ENCODE peak calls at places on chromosomes 3 and 15, in eight cellular contexts. I, Y, U, D, P, Z, O and H are unnamed samples.

GRCh38 chr3:104526901-104527401 is 839.8 kb upstream of the ALCAM start:
- DNase-seq in I (no peak), Y (no peak), U (no peak), D (no peak), P (no peak), Z (no peak), O (no peak), H (no peak)

GRCh38 chr3:151008699-151009098 is 36.2 kb upstream of the CLRN1 start:
- DNase-seq in I (no peak), Y (no peak), U (peak), D (no peak), P (no peak), Z (no peak), O (no peak), H (no peak)

GRCh38 chr15:45386420-45386819 is 8.1 kb upstream of the GATM start:
- DNase-seq in I (no peak), Y (no peak), U (no peak), D (no peak), P (no peak), Z (no peak), O (no peak), H (peak)

GRCh38 chr15:50227076-50227475 is 38.5 kb downstream of the HDC start:
- DNase-seq in I (no peak), Y (no peak), U (no peak), D (no peak), P (no peak), Z (no peak), O (no peak), H (no peak)

GRCh38 chr3:60609446-60609845 is 641.8 kb downstream of the FHIT start:
- DNase-seq in I (no peak), Y (no peak), U (no peak), D (no peak), P (no peak), Z (no peak), O (no peak), H (no peak)

GRCh38 chr3:23865595-23866396 is 51.0 kb downstream of the NKIRAS1 start:
- DNase-seq in I (no peak), Y (peak), U (peak), D (peak), P (no peak), Z (no peak), O (no peak), H (no peak)

GRCh38 chr3:47123857-47124256 is 40.1 kb downstream of the SETD2 start:
- DNase-seq in I (no peak), Y (no peak), U (no peak), D (no peak), P (no peak), Z (no peak), O (no peak), H (no peak)

GRCh38 chr15:64870350-64870749 is 28.6 kb downstream of the PLEKHO2 start:
- DNase-seq in I (no peak), Y (no peak), U (peak), D (no peak), P (no peak), Z (no peak), O (no peak), H (no peak)

GRCh38 chr15:88419830-88420229 is 47.4 kb downstream of the MRPL46 start:
- DNase-seq in I (no peak), Y (no peak), U (no peak), D (no peak), P (no peak), Z (no peak), O (no peak), H (no peak)

GRCh38 chr15:82895983-82896382 is 56.5 kb downstream of the HOMER2 start:
- DNase-seq in I (no peak), Y (no peak), U (no peak), D (no peak), P (no peak), Z (no peak), O (no peak), H (no peak)

GRCh38 chr3:39137991-39138803 is 15.2 kb downstream of the CSRNP1 start:
- DNase-seq in I (no peak), Y (no peak), U (no peak), D (no peak), P (no peak), Z (no peak), O (no peak), H (no peak)

GRCh38 chr3:59563072-59563605 is 513.3 kb upstream of the CFAP20DC start:
- DNase-seq in I (no peak), Y (no peak), U (no peak), D (no peak), P (no peak), Z (no peak), O (no peak), H (no peak)

GRCh38 chr3:25033407-25034029 is 394.5 kb upstream of the RARB start:
- DNase-seq in I (no peak), Y (peak), U (peak), D (peak), P (peak), Z (peak), O (peak), H (no peak)

GRCh38 chr3:128488636-128488994 is 4.4 kb downstream of the GATA2 start:
- DNase-seq in I (no peak), Y (no peak), U (no peak), D (no peak), P (no peak), Z (no peak), O (no peak), H (no peak)

GRCh38 chr3:128486692-128487537 is 6.1 kb downstream of the GATA2 start:
- DNase-seq in I (no peak), Y (no peak), U (peak), D (no peak), P (no peak), Z (no peak), O (no peak), H (no peak)

GRCh38 chr3:128488995-128489859 is 3.8 kb downstream of the GATA2 start:
- DNase-seq in I (no peak), Y (no peak), U (peak), D (no peak), P (no peak), Z (no peak), O (no peak), H (peak)

GRCh38 chr3:128487538-128487812 is 5.5 kb downstream of the GATA2 start:
- DNase-seq in I (no peak), Y (no peak), U (no peak), D (no peak), P (no peak), Z (no peak), O (no peak), H (no peak)

GRCh38 chr3:128487813-128488635 is 5.0 kb downstream of the GATA2 start:
- DNase-seq in I (peak), Y (peak), U (peak), D (peak), P (peak), Z (no peak), O (peak), H (peak)
- TF ChIP-seq POLR2AphosphoS5 in I (peak), Y (peak), U (peak), D (no peak), P (peak), Z (peak), O (peak), H (peak)

GRCh38 chr3:10206166-10206511 is 41.4 kb downstream of the IRAK2 start:
- DNase-seq in I (no peak), Y (no peak), U (no peak), D (no peak), P (no peak), Z (no peak), O (no peak), H (no peak)

GRCh38 chr3:10204921-10205320 is 40.2 kb downstream of the IRAK2 start:
- DNase-seq in I (no peak), Y (no peak), U (no peak), D (no peak), P (no peak), Z (no peak), O (no peak), H (no peak)

DNA sequence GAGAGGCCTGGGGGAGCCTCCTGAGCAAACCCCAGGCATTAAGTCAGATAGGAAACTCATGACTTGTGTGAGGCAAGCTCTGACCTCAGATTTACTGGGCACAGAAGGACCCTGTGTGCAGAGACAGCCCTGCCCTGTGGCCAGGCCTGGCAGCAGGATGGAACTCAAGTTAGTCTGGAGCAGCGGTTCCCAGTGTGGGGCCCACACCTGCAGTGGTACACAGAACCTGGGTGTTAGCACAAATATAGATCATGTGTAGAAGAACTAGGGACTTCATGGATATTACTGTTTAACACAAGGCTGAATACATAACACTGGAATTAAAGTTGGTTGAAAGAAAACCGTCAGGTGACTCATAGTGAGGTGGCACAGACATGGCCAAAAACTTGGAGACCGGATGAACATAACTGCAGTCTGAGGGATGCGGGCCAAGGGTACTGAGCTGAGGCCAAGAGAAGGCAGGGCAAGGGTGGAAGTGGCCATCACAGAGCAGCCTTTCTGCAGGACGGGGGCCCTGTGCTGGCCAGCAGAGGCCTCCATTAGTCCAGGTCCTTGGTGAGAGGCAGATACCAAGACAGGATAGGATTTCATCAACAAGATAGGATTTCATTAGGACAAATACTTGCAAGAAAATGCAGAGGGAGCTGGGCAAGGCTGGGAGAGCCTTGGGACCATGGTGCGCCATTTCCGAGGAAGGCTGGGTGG is 40.9 kb downstream of the IRAK2 start:
- DNase-seq in I (peak), Y (no peak), U (peak), D (no peak), P (peak), Z (peak), O (no peak), H (no peak)
- TF ChIP-seq POLR2AphosphoS5 in I (no peak), Y (no peak), U (peak), D (no peak), P (no peak), Z (peak), O (no peak), H (peak)

DNA sequence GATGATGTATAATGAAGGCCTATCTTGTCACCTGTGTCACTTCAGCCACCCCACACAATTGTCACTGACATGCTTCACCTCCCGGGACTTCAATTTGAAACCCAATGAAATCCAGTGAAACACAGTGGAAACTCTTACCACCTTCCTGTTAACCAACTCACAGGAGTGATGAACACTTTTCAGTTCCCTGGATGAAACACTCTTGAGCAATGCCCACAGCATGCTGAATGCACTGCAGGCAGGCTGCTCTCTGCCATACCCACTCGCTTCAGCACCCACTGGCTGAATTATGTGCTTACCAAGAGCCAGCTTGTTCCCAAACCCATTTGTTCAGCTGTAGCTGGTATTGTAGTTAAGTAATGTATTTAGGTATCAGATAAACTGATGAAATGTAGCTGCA is 47.0 kb downstream of the MAP2K1 start:
- DNase-seq in I (no peak), Y (no peak), U (no peak), D (no peak), P (no peak), Z (no peak), O (no peak), H (no peak)
- TF ChIP-seq POLR2AphosphoS5 in I (no peak), Y (no peak), U (no peak), D (no peak), P (no peak), Z (no peak), O (no peak), H (no peak)

DNA sequence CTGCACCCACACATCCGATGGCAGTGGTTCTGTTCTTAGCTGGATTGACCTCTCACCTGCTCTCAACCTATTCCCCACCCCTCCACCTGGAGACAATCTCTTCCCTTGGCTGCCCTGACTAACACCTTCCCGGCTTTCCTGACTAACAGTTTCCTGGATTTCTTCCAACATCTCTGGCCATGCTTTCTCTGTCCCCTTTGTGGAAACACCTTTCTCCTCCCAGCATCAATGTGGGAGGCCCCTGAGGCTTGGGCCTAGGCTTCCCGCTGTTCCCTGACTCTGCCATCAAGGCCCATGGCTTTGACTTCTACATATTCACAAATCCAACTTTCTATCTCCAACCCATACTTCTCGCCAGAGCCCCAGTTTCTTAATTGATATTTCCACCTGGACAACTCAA is 142.8 kb upstream of the ATP2B2 start:
- DNase-seq in I (no peak), Y (no peak), U (no peak), D (no peak), P (no peak), Z (no peak), O (no peak), H (no peak)
- TF ChIP-seq POLR2AphosphoS5 in I (no peak), Y (no peak), U (no peak), D (no peak), P (no peak), Z (no peak), O (no peak), H (no peak)

GRCh38 chr3:160135850-160136249 is 89.4 kb upstream of the C3orf80 start:
- DNase-seq in I (no peak), Y (no peak), U (no peak), D (no peak), P (no peak), Z (no peak), O (no peak), H (no peak)
- TF ChIP-seq POLR2AphosphoS5 in I (no peak), Y (no peak), U (no peak), D (no peak), P (no peak), Z (no peak), O (no peak), H (no peak)

GRCh38 chr3:77935418-77935817 is 895.5 kb downstream of the ROBO2 start:
- DNase-seq in I (no peak), Y (no peak), U (no peak), D (no peak), P (no peak), Z (no peak), O (no peak), H (no peak)

DNA sequence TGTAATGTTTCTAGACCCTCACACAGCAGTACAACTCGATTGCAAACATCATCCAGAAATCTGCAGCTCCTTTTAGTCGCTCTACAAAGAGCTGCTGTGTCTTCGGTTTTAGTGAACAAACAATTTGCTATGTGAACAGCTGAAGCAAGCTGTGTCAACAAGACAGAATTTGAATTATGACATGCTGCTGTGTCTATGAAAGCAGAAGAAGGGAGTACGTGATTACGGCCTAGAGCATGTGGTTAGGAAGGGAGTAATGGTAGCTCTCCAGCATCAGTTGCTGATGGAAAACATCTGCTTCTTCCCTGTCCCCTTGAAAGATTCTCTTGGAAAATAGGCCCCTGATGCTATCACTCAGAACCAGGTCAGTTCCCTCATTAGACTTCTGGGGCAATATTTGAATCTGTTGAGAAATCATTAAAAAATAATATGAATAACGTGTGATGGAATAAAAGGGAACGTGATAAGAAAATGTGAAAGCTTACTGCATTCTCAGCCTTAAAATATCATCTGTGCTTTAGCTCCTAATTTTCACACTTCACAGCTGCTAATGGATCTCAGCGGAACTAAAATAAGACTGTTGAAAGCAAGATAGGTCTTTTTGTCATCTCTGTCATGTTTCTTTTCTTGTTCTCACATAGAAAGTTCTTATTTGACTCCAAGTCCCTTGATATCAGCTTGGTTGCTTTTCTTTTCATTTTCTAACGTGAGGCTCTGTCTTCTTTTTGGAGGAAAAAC is 891.5 kb downstream of the ROBO2 start:
- DNase-seq in I (no peak), Y (no peak), U (no peak), D (no peak), P (no peak), Z (no peak), O (no peak), H (no peak)
- TF ChIP-seq POLR2AphosphoS5 in I (no peak), Y (no peak), U (no peak), D (no peak), P (no peak), Z (no peak), O (no peak), H (no peak)

GRCh38 chr3:122030381-122031122 is 8.5 kb upstream of the ILDR1 start:
- DNase-seq in I (no peak), Y (no peak), U (no peak), D (no peak), P (no peak), Z (no peak), O (no peak), H (no peak)
- TF ChIP-seq POLR2AphosphoS5 in I (no peak), Y (no peak), U (no peak), D (no peak), P (no peak), Z (no peak), O (no peak), H (no peak)